ENCODE peak calls at places on chromosomes 7 and 10, in eight cellular contexts. One of them, this sample, is unnamed. For H3K4me1, the result is how much of the 10 kb centered on the place peaks cover.

GRCh38 chr10:3482200-3482993 is 302.6 kb downstream of the KLF6 start:
- DNase-seq in foreskin keratinocyte: peak
- DNase-seq in HepG2: peak
- DNase-seq in body of pancreas: peak
- DNase-seq in CD8-positive, alpha-beta T cell: no peak
- DNase-seq in thoracic aorta: peak
- DNase-seq in A673: peak
- DNase-seq in tibial nerve: peak
- DNase-seq in this sample: peak

GRCh38 chr7:117674617-117675016 is 194.8 kb downstream of the CFTR start:
- DNase-seq in foreskin keratinocyte: no peak
- DNase-seq in HepG2: no peak
- DNase-seq in body of pancreas: no peak
- DNase-seq in CD8-positive, alpha-beta T cell: no peak
- DNase-seq in thoracic aorta: no peak
- DNase-seq in A673: no peak
- DNase-seq in tibial nerve: no peak
- DNase-seq in this sample: no peak

GRCh38 chr10:65470986-65471385 is 1454.8 kb upstream of the LRRTM3 start:
- DNase-seq in foreskin keratinocyte: no peak
- DNase-seq in HepG2: no peak
- DNase-seq in body of pancreas: no peak
- DNase-seq in CD8-positive, alpha-beta T cell: no peak
- DNase-seq in thoracic aorta: no peak
- DNase-seq in A673: no peak
- DNase-seq in tibial nerve: no peak
- DNase-seq in this sample: no peak

GRCh38 chr7:110835209-110835608 is 255.7 kb upstream of the LRRN3 start:
- DNase-seq in foreskin keratinocyte: peak
- DNase-seq in HepG2: peak
- DNase-seq in body of pancreas: no peak
- DNase-seq in CD8-positive, alpha-beta T cell: no peak
- DNase-seq in thoracic aorta: no peak
- DNase-seq in A673: no peak
- DNase-seq in tibial nerve: no peak
- DNase-seq in this sample: no peak

GRCh38 chr10:9823268-9823930 is 1194.3 kb upstream of the CELF2 start:
- DNase-seq in foreskin keratinocyte: peak
- DNase-seq in HepG2: no peak
- DNase-seq in body of pancreas: no peak
- DNase-seq in CD8-positive, alpha-beta T cell: no peak
- DNase-seq in thoracic aorta: no peak
- DNase-seq in A673: no peak
- DNase-seq in tibial nerve: no peak
- DNase-seq in this sample: no peak

GRCh38 chr10:69457771-69458237 is 6.5 kb downstream of the TSPAN15 start:
- DNase-seq in foreskin keratinocyte: no peak
- DNase-seq in HepG2: no peak
- DNase-seq in body of pancreas: no peak
- DNase-seq in CD8-positive, alpha-beta T cell: no peak
- DNase-seq in thoracic aorta: no peak
- DNase-seq in A673: no peak
- DNase-seq in tibial nerve: no peak
- DNase-seq in this sample: no peak

GRCh38 chr7:156145996-156146395 is 333.7 kb upstream of the SHH start:
- DNase-seq in foreskin keratinocyte: no peak
- DNase-seq in HepG2: no peak
- DNase-seq in body of pancreas: no peak
- DNase-seq in CD8-positive, alpha-beta T cell: no peak
- DNase-seq in thoracic aorta: no peak
- DNase-seq in A673: no peak
- DNase-seq in tibial nerve: no peak
- DNase-seq in this sample: no peak

GRCh38 chr10:131178956-131179355 is 132.6 kb downstream of the TCERG1L start:
- DNase-seq in foreskin keratinocyte: no peak
- DNase-seq in HepG2: no peak
- DNase-seq in body of pancreas: peak
- DNase-seq in CD8-positive, alpha-beta T cell: peak
- DNase-seq in thoracic aorta: no peak
- DNase-seq in A673: no peak
- DNase-seq in tibial nerve: no peak
- DNase-seq in this sample: no peak

GRCh38 chr7:121505540-121506182 is 109.6 kb upstream of the FAM3C start:
- DNase-seq in foreskin keratinocyte: no peak
- DNase-seq in HepG2: no peak
- DNase-seq in body of pancreas: no peak
- DNase-seq in CD8-positive, alpha-beta T cell: no peak
- DNase-seq in thoracic aorta: no peak
- DNase-seq in A673: no peak
- DNase-seq in tibial nerve: no peak
- DNase-seq in this sample: no peak

GRCh38 chr7:102993532-102994029 is 80.8 kb downstream of the LRRC17 start:
- DNase-seq in foreskin keratinocyte: peak
- DNase-seq in HepG2: no peak
- DNase-seq in body of pancreas: no peak
- DNase-seq in CD8-positive, alpha-beta T cell: no peak
- DNase-seq in thoracic aorta: no peak
- DNase-seq in A673: no peak
- DNase-seq in tibial nerve: no peak
- DNase-seq in this sample: no peak

GRCh38 chr7:100167912-100168323 is 499 bp downstream of the GAL3ST4 start:
- DNase-seq in foreskin keratinocyte: no peak
- DNase-seq in HepG2: no peak
- DNase-seq in body of pancreas: no peak
- DNase-seq in CD8-positive, alpha-beta T cell: no peak
- DNase-seq in thoracic aorta: no peak
- DNase-seq in A673: peak
- DNase-seq in tibial nerve: no peak
- DNase-seq in this sample: no peak

GRCh38 chr10:5563237-5563961 is 38.6 kb downstream of the CALML3 start:
- DNase-seq in foreskin keratinocyte: no peak
- DNase-seq in HepG2: no peak
- DNase-seq in body of pancreas: no peak
- DNase-seq in CD8-positive, alpha-beta T cell: no peak
- DNase-seq in thoracic aorta: no peak
- DNase-seq in A673: no peak
- DNase-seq in tibial nerve: no peak
- DNase-seq in this sample: no peak

GRCh38 chr10:4867109-4867519 is 41.1 kb downstream of the AKR1E2 start:
- DNase-seq in foreskin keratinocyte: no peak
- DNase-seq in HepG2: no peak
- DNase-seq in body of pancreas: no peak
- DNase-seq in CD8-positive, alpha-beta T cell: no peak
- DNase-seq in thoracic aorta: no peak
- DNase-seq in A673: no peak
- DNase-seq in tibial nerve: no peak
- DNase-seq in this sample: no peak

GRCh38 chr10:84244651-84245270 is at the start of gene RGR:
- DNase-seq in foreskin keratinocyte: no peak
- DNase-seq in HepG2: peak
- DNase-seq in body of pancreas: no peak
- DNase-seq in CD8-positive, alpha-beta T cell: no peak
- DNase-seq in thoracic aorta: no peak
- DNase-seq in A673: peak
- DNase-seq in tibial nerve: peak
- DNase-seq in this sample: no peak

GRCh38 chr7:116542618-116543017 is 17.8 kb downstream of the CAV1 start:
- DNase-seq in foreskin keratinocyte: no peak
- DNase-seq in HepG2: no peak
- DNase-seq in body of pancreas: no peak
- DNase-seq in CD8-positive, alpha-beta T cell: no peak
- DNase-seq in thoracic aorta: no peak
- DNase-seq in A673: no peak
- DNase-seq in tibial nerve: no peak
- DNase-seq in this sample: no peak

GRCh38 chr7:116538138-116538537 is 13.3 kb downstream of the CAV1 start:
- DNase-seq in foreskin keratinocyte: no peak
- DNase-seq in HepG2: no peak
- DNase-seq in body of pancreas: no peak
- DNase-seq in CD8-positive, alpha-beta T cell: no peak
- DNase-seq in thoracic aorta: no peak
- DNase-seq in A673: no peak
- DNase-seq in tibial nerve: no peak
- DNase-seq in this sample: no peak

GRCh38 chr7:116541951-116542350 is 17.1 kb downstream of the CAV1 start:
- DNase-seq in foreskin keratinocyte: no peak
- DNase-seq in HepG2: no peak
- DNase-seq in body of pancreas: no peak
- DNase-seq in CD8-positive, alpha-beta T cell: no peak
- DNase-seq in thoracic aorta: no peak
- DNase-seq in A673: no peak
- DNase-seq in tibial nerve: peak
- DNase-seq in this sample: no peak

GRCh38 chr7:116540743-116541142 is 15.9 kb downstream of the CAV1 start:
- DNase-seq in foreskin keratinocyte: no peak
- DNase-seq in HepG2: peak
- DNase-seq in body of pancreas: no peak
- DNase-seq in CD8-positive, alpha-beta T cell: no peak
- DNase-seq in thoracic aorta: no peak
- DNase-seq in A673: no peak
- DNase-seq in tibial nerve: peak
- DNase-seq in this sample: no peak

DNA sequence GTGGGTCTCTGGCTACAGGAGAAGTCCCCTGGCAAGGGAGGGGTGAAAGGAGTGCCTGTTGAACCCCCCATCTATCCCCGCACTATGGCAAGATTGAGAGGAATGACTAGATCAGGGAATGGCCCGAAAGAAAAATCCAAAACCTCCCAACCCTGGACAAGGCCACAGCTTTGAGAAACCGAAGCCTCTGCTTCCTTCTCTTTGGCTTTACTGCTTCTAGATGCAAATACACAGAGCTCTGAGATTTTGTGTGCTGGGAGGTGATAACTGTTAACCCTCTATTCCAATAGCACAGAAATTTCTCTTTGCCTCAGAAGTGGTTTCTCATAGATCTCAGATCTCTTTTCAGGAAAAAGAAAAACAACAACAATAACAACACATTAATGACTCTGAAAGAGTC is 15.0 kb downstream of the CAV1 start:
- DNase-seq in foreskin keratinocyte: no peak
- DNase-seq in HepG2: no peak
- DNase-seq in body of pancreas: no peak
- DNase-seq in CD8-positive, alpha-beta T cell: no peak
- DNase-seq in thoracic aorta: no peak
- DNase-seq in A673: no peak
- DNase-seq in tibial nerve: peak
- DNase-seq in this sample: no peak
- H3K4me1 ChIP-seq in foreskin keratinocyte: under half
- H3K4me1 ChIP-seq in HepG2: under half
- H3K4me1 ChIP-seq in body of pancreas: under half
- H3K4me1 ChIP-seq in CD8-positive, alpha-beta T cell: under half
- H3K4me1 ChIP-seq in thoracic aorta: under half
- H3K4me1 ChIP-seq in A673: half or more
- H3K4me1 ChIP-seq in tibial nerve: half or more
- H3K4me1 ChIP-seq in this sample: under half

DNA sequence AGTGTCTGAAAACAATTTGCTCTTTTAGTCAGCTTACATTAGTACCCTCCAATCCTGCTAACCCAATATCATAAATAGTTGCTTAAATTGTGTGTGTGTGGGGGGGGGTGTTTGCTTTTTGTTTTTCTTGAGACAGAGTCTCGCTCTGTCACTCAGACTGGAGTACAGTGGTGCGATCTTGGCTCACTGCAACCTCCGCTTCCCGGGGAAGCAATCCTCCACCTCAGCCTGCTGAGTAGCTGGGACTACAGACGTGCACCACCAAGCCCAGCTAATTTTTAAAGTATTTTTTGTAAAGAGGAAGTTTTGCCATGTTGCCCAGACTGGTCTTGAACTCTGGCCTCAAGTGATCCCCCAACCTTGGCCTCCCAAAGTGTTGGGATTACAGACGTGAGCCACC is 73.5 kb upstream of the PDLIM1 start:
- DNase-seq in foreskin keratinocyte: no peak
- DNase-seq in HepG2: no peak
- DNase-seq in body of pancreas: no peak
- DNase-seq in CD8-positive, alpha-beta T cell: no peak
- DNase-seq in thoracic aorta: no peak
- DNase-seq in A673: no peak
- DNase-seq in tibial nerve: no peak
- DNase-seq in this sample: no peak
- H3K4me1 ChIP-seq in foreskin keratinocyte: under half
- H3K4me1 ChIP-seq in HepG2: under half
- H3K4me1 ChIP-seq in body of pancreas: under half
- H3K4me1 ChIP-seq in CD8-positive, alpha-beta T cell: under half
- H3K4me1 ChIP-seq in thoracic aorta: under half
- H3K4me1 ChIP-seq in A673: under half
- H3K4me1 ChIP-seq in tibial nerve: half or more
- H3K4me1 ChIP-seq in this sample: under half

DNA sequence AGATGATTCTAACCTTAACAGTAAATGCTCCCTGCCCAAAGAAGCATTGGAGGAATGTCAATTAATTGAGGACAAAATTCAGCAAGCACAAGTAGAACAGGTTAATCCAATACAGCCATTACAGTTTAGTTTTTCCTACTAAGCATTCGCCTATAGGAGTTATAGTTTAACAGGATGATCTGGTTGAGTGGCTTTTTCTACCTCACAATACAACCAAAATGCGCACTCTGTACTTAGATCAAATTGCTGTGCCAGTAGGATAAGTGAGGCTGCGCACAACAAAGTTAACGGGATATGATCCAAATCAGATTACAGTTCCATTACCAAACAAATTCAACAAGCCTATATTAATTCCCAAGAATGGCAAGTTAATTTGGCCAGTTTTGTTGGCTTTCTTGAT is 117.1 kb upstream of the TRIM24 start:
- DNase-seq in foreskin keratinocyte: no peak
- DNase-seq in HepG2: no peak
- DNase-seq in body of pancreas: no peak
- DNase-seq in CD8-positive, alpha-beta T cell: no peak
- DNase-seq in thoracic aorta: no peak
- DNase-seq in A673: no peak
- DNase-seq in tibial nerve: no peak
- DNase-seq in this sample: no peak
- H3K4me1 ChIP-seq in foreskin keratinocyte: under half
- H3K4me1 ChIP-seq in HepG2: under half
- H3K4me1 ChIP-seq in body of pancreas: under half
- H3K4me1 ChIP-seq in CD8-positive, alpha-beta T cell: under half
- H3K4me1 ChIP-seq in thoracic aorta: under half
- H3K4me1 ChIP-seq in A673: under half
- H3K4me1 ChIP-seq in tibial nerve: under half
- H3K4me1 ChIP-seq in this sample: under half

DNA sequence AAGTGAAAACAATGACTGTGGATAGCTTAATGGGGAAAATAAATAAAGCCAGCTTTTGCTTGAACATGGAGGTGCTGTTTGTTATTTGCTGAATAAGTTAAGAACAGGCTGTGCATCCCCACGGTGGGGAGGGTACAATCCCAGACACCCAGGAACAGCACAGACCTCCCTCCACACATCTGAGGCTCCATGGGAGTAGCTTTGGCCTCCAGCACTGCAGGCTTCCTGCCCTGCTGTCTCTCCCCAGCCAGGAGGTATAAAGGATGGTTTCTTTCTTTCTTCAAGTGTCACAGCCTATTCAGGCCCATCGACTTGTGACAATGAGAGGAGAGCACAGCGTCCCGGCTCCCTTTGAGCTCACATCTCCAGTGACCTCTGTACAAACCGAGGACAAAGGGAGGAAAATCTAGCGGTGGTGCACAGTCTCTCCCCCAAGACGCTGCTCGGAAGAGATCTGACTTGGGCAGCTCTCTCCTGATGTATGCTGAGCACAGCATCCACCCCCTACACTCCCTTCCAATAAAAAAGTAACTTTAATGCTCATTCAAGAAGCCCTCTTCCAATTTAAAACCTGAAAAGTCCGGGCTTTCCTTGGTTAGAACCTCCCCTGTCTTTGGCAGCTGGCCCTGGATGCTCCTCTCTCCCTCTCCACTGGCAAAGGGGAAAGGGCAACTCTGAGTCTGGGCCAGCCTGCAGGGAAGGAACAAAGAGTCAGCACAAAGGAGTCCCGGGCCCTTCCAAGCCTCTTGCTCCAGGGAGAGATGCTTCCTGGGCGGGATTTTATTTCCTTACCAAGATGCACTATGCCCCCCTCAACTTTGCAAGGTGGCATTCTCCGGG is 18.1 kb downstream of the CHST15 start:
- DNase-seq in foreskin keratinocyte: no peak
- DNase-seq in HepG2: no peak
- DNase-seq in body of pancreas: no peak
- DNase-seq in CD8-positive, alpha-beta T cell: no peak
- DNase-seq in thoracic aorta: no peak
- DNase-seq in A673: no peak
- DNase-seq in tibial nerve: no peak
- DNase-seq in this sample: no peak
- H3K4me1 ChIP-seq in foreskin keratinocyte: under half
- H3K4me1 ChIP-seq in HepG2: half or more
- H3K4me1 ChIP-seq in body of pancreas: under half
- H3K4me1 ChIP-seq in CD8-positive, alpha-beta T cell: under half
- H3K4me1 ChIP-seq in thoracic aorta: under half
- H3K4me1 ChIP-seq in A673: under half
- H3K4me1 ChIP-seq in tibial nerve: under half
- H3K4me1 ChIP-seq in this sample: under half

This sample was measured in lung.